ENCODE peak calls at places on chromosomes 12 and 14, in four cellular contexts. One of them, this sample, is unnamed.

GRCh38 chr12:1851126-1851791 is 30.9 kb downstream of the LRTM2 start:
- DNase-seq in activated CD4-positive, alpha-beta T cell treated with anti-CD3 and anti-CD28 coated beads, Interleukin-2, amount 50 U/mL, for 1 hour: no peak
- DNase-seq in CD8-positive, alpha-beta T cell: no peak
- DNase-seq in endothelial cell: no peak
- DNase-seq in this sample: no peak

GRCh38 chr14:57480044-57480443 is 13.6 kb downstream of the CCDC198 start:
- DNase-seq in activated CD4-positive, alpha-beta T cell treated with anti-CD3 and anti-CD28 coated beads, Interleukin-2, amount 50 U/mL, for 1 hour: no peak
- DNase-seq in CD8-positive, alpha-beta T cell: no peak
- DNase-seq in endothelial cell: no peak
- DNase-seq in this sample: no peak

GRCh38 chr12:29317556-29318363 is 63.2 kb downstream of the ERGIC2 start:
- DNase-seq in activated CD4-positive, alpha-beta T cell treated with anti-CD3 and anti-CD28 coated beads, Interleukin-2, amount 50 U/mL, for 1 hour: peak; percentile 36
- DNase-seq in CD8-positive, alpha-beta T cell: peak; percentile 51
- DNase-seq in endothelial cell: peak; percentile 19
- DNase-seq in this sample: no peak

GRCh38 chr14:52032196-52032865 is 36.5 kb downstream of the NID2 start:
- DNase-seq in activated CD4-positive, alpha-beta T cell treated with anti-CD3 and anti-CD28 coated beads, Interleukin-2, amount 50 U/mL, for 1 hour: no peak
- DNase-seq in CD8-positive, alpha-beta T cell: no peak
- DNase-seq in endothelial cell: no peak
- DNase-seq in this sample: no peak

GRCh38 chr12:26507613-26508012 is 312.2 kb downstream of the SSPN start:
- DNase-seq in activated CD4-positive, alpha-beta T cell treated with anti-CD3 and anti-CD28 coated beads, Interleukin-2, amount 50 U/mL, for 1 hour: no peak
- DNase-seq in CD8-positive, alpha-beta T cell: no peak
- DNase-seq in endothelial cell: no peak
- DNase-seq in this sample: no peak

GRCh38 chr14:102556098-102556677 is 36.3 kb upstream of the RCOR1 start:
- DNase-seq in activated CD4-positive, alpha-beta T cell treated with anti-CD3 and anti-CD28 coated beads, Interleukin-2, amount 50 U/mL, for 1 hour: no peak
- DNase-seq in CD8-positive, alpha-beta T cell: no peak
- DNase-seq in endothelial cell: no peak
- DNase-seq in this sample: no peak

GRCh38 chr14:89907655-89908054 is 46.9 kb downstream of the EFCAB11 start:
- DNase-seq in activated CD4-positive, alpha-beta T cell treated with anti-CD3 and anti-CD28 coated beads, Interleukin-2, amount 50 U/mL, for 1 hour: no peak
- DNase-seq in CD8-positive, alpha-beta T cell: no peak
- DNase-seq in endothelial cell: no peak
- DNase-seq in this sample: no peak

GRCh38 chr12:2876431-2877046 is 435 bp downstream of the FOXM1 start:
- DNase-seq in activated CD4-positive, alpha-beta T cell treated with anti-CD3 and anti-CD28 coated beads, Interleukin-2, amount 50 U/mL, for 1 hour: no peak
- DNase-seq in CD8-positive, alpha-beta T cell: no peak
- DNase-seq in endothelial cell: peak; percentile 15
- DNase-seq in this sample: no peak

GRCh38 chr12:105906545-105906944 is 232.2 kb downstream of the NUAK1 start:
- DNase-seq in activated CD4-positive, alpha-beta T cell treated with anti-CD3 and anti-CD28 coated beads, Interleukin-2, amount 50 U/mL, for 1 hour: no peak
- DNase-seq in CD8-positive, alpha-beta T cell: no peak
- DNase-seq in endothelial cell: no peak
- DNase-seq in this sample: no peak

GRCh38 chr12:46365951-46366379 is 6.6 kb downstream of the SLC38A2 start:
- DNase-seq in activated CD4-positive, alpha-beta T cell treated with anti-CD3 and anti-CD28 coated beads, Interleukin-2, amount 50 U/mL, for 1 hour: no peak
- DNase-seq in CD8-positive, alpha-beta T cell: no peak
- DNase-seq in endothelial cell: no peak
- DNase-seq in this sample: no peak

GRCh38 chr12:59405992-59406391 is 189.8 kb upstream of the SLC16A7 start:
- DNase-seq in activated CD4-positive, alpha-beta T cell treated with anti-CD3 and anti-CD28 coated beads, Interleukin-2, amount 50 U/mL, for 1 hour: no peak
- DNase-seq in CD8-positive, alpha-beta T cell: no peak
- DNase-seq in endothelial cell: no peak
- DNase-seq in this sample: no peak

GRCh38 chr14:104863131-104863862 is 1.8 kb upstream of the CEP170B start:
- DNase-seq in activated CD4-positive, alpha-beta T cell treated with anti-CD3 and anti-CD28 coated beads, Interleukin-2, amount 50 U/mL, for 1 hour: no peak
- DNase-seq in CD8-positive, alpha-beta T cell: no peak
- DNase-seq in endothelial cell: no peak
- DNase-seq in this sample: no peak

GRCh38 chr12:2244013-2244861 is 191.4 kb downstream of the CACNA1C start:
- DNase-seq in activated CD4-positive, alpha-beta T cell treated with anti-CD3 and anti-CD28 coated beads, Interleukin-2, amount 50 U/mL, for 1 hour: no peak
- DNase-seq in CD8-positive, alpha-beta T cell: no peak
- DNase-seq in endothelial cell: no peak
- DNase-seq in this sample: no peak

GRCh38 chr12:45232771-45233372 is 17.0 kb downstream of the ANO6 start:
- DNase-seq in activated CD4-positive, alpha-beta T cell treated with anti-CD3 and anti-CD28 coated beads, Interleukin-2, amount 50 U/mL, for 1 hour: no peak
- DNase-seq in CD8-positive, alpha-beta T cell: no peak
- DNase-seq in endothelial cell: no peak
- DNase-seq in this sample: no peak

GRCh38 chr14:22570132-22570949 is 18.7 kb downstream of the DAD1 start:
- DNase-seq in activated CD4-positive, alpha-beta T cell treated with anti-CD3 and anti-CD28 coated beads, Interleukin-2, amount 50 U/mL, for 1 hour: peak; percentile 74
- DNase-seq in CD8-positive, alpha-beta T cell: peak; percentile 86
- DNase-seq in endothelial cell: peak; percentile 74
- DNase-seq in this sample: peak; percentile 53

GRCh38 chr12:26028953-26029740 is 70.7 kb downstream of the RASSF8 start:
- DNase-seq in activated CD4-positive, alpha-beta T cell treated with anti-CD3 and anti-CD28 coated beads, Interleukin-2, amount 50 U/mL, for 1 hour: no peak
- DNase-seq in CD8-positive, alpha-beta T cell: no peak
- DNase-seq in endothelial cell: peak; percentile 45
- DNase-seq in this sample: no peak

GRCh38 chr12:54398995-54399793 is 14.7 kb upstream of the ZNF385A start:
- DNase-seq in activated CD4-positive, alpha-beta T cell treated with anti-CD3 and anti-CD28 coated beads, Interleukin-2, amount 50 U/mL, for 1 hour: peak; percentile 92
- DNase-seq in CD8-positive, alpha-beta T cell: peak; percentile 96
- DNase-seq in endothelial cell: peak; percentile 94
- DNase-seq in this sample: peak; percentile 74

GRCh38 chr12:46148706-46149463 is 120.0 kb downstream of the SLC38A1 start:
- DNase-seq in activated CD4-positive, alpha-beta T cell treated with anti-CD3 and anti-CD28 coated beads, Interleukin-2, amount 50 U/mL, for 1 hour: no peak
- DNase-seq in CD8-positive, alpha-beta T cell: no peak
- DNase-seq in endothelial cell: no peak
- DNase-seq in this sample: no peak

GRCh38 chr12:113996026-113996425 is 29.9 kb upstream of the RBM19 start:
- DNase-seq in activated CD4-positive, alpha-beta T cell treated with anti-CD3 and anti-CD28 coated beads, Interleukin-2, amount 50 U/mL, for 1 hour: no peak
- DNase-seq in CD8-positive, alpha-beta T cell: no peak
- DNase-seq in endothelial cell: peak; percentile 6
- DNase-seq in this sample: no peak

GRCh38 chr12:14873440-14874185 is 12.0 kb downstream of the MGP start:
- DNase-seq in activated CD4-positive, alpha-beta T cell treated with anti-CD3 and anti-CD28 coated beads, Interleukin-2, amount 50 U/mL, for 1 hour: no peak
- DNase-seq in CD8-positive, alpha-beta T cell: no peak
- DNase-seq in endothelial cell: no peak
- DNase-seq in this sample: no peak

GRCh38 chr12:95789126-95790024 is 1.2 kb downstream of the NTN4 start:
- DNase-seq in activated CD4-positive, alpha-beta T cell treated with anti-CD3 and anti-CD28 coated beads, Interleukin-2, amount 50 U/mL, for 1 hour: no peak
- DNase-seq in CD8-positive, alpha-beta T cell: no peak
- DNase-seq in endothelial cell: peak; percentile 18
- DNase-seq in this sample: no peak

GRCh38 chr14:39368261-39368959 is 63.8 kb downstream of the FBXO33 start:
- DNase-seq in activated CD4-positive, alpha-beta T cell treated with anti-CD3 and anti-CD28 coated beads, Interleukin-2, amount 50 U/mL, for 1 hour: peak; percentile 18
- DNase-seq in CD8-positive, alpha-beta T cell: no peak
- DNase-seq in endothelial cell: peak; percentile 52
- DNase-seq in this sample: no peak

GRCh38 chr12:99138397-99138796 is 493.3 kb downstream of the APAF1 start:
- DNase-seq in activated CD4-positive, alpha-beta T cell treated with anti-CD3 and anti-CD28 coated beads, Interleukin-2, amount 50 U/mL, for 1 hour: no peak
- DNase-seq in CD8-positive, alpha-beta T cell: no peak
- DNase-seq in endothelial cell: no peak
- DNase-seq in this sample: no peak